ENCODE peak calls at places on chromosomes 12 and 14, in ten cellular contexts. One of them, this sample, is unnamed. For H3K4me1, the result is how much of the 10 kb centered on the place peaks cover.

GRCh38 chr12:89690925-89691324 is 17.7 kb downstream of the ATP2B1 start:
- DNase-seq in HCT116: no peak
- DNase-seq in lower lobe of right lung: no peak
- DNase-seq in ovary: no peak
- DNase-seq in cardiac muscle cell: no peak
- DNase-seq in HepG2: no peak
- DNase-seq in hepatocyte: no peak
- DNase-seq in PC-9: no peak
- DNase-seq in adipocyte: peak
- DNase-seq in kidney: no peak
- DNase-seq in this sample: no peak

GRCh38 chr12:94621662-94622359 is 28.5 kb downstream of the TMCC3 start:
- DNase-seq in lower lobe of right lung: no peak
- DNase-seq in HepG2: no peak
- DNase-seq in PC-9: peak
- DNase-seq in kidney: no peak
- DNase-seq in cardiac muscle cell: no peak
- DNase-seq in adipocyte: no peak
- DNase-seq in ovary: no peak
- DNase-seq in hepatocyte: peak
- DNase-seq in HCT116: no peak
- DNase-seq in this sample: no peak

GRCh38 chr12:22350817-22351371 is 16.4 kb upstream of the ST8SIA1 start:
- DNase-seq in HepG2: no peak
- DNase-seq in ovary: no peak
- DNase-seq in adipocyte: no peak
- DNase-seq in lower lobe of right lung: no peak
- DNase-seq in kidney: no peak
- DNase-seq in HCT116: no peak
- DNase-seq in hepatocyte: no peak
- DNase-seq in PC-9: no peak
- DNase-seq in cardiac muscle cell: no peak
- DNase-seq in this sample: no peak

GRCh38 chr12:50326636-50327284 is 43.4 kb upstream of the LIMA1 start:
- DNase-seq in HCT116: no peak
- DNase-seq in cardiac muscle cell: no peak
- DNase-seq in adipocyte: peak
- DNase-seq in kidney: no peak
- DNase-seq in HepG2: peak
- DNase-seq in lower lobe of right lung: peak
- DNase-seq in PC-9: no peak
- DNase-seq in hepatocyte: no peak
- DNase-seq in ovary: no peak
- DNase-seq in this sample: no peak

GRCh38 chr14:23548351-23549318 is 2.9 kb downstream of the ZFHX2 start:
- DNase-seq in PC-9: no peak
- DNase-seq in lower lobe of right lung: no peak
- DNase-seq in HepG2: no peak
- DNase-seq in hepatocyte: no peak
- DNase-seq in ovary: no peak
- DNase-seq in kidney: peak
- DNase-seq in cardiac muscle cell: no peak
- DNase-seq in adipocyte: no peak
- DNase-seq in HCT116: no peak
- DNase-seq in this sample: no peak

GRCh38 chr14:75440733-75441474 is 13.1 kb downstream of the JDP2 start:
- DNase-seq in HepG2: no peak
- DNase-seq in hepatocyte: no peak
- DNase-seq in ovary: peak
- DNase-seq in adipocyte: no peak
- DNase-seq in PC-9: no peak
- DNase-seq in cardiac muscle cell: no peak
- DNase-seq in lower lobe of right lung: peak
- DNase-seq in kidney: no peak
- DNase-seq in HCT116: no peak
- DNase-seq in this sample: no peak

GRCh38 chr14:75427482-75428229 is at the start of gene JDP2:
- DNase-seq in lower lobe of right lung: peak
- DNase-seq in cardiac muscle cell: peak
- DNase-seq in HCT116: peak
- DNase-seq in adipocyte: peak
- DNase-seq in ovary: peak
- DNase-seq in kidney: peak
- DNase-seq in hepatocyte: peak
- DNase-seq in PC-9: peak
- DNase-seq in HepG2: peak
- DNase-seq in this sample: no peak

GRCh38 chr12:130879212-130879686 is 7.4 kb downstream of the RAN start:
- DNase-seq in cardiac muscle cell: no peak
- DNase-seq in lower lobe of right lung: no peak
- DNase-seq in PC-9: no peak
- DNase-seq in HepG2: no peak
- DNase-seq in kidney: no peak
- DNase-seq in adipocyte: no peak
- DNase-seq in ovary: no peak
- DNase-seq in hepatocyte: no peak
- DNase-seq in HCT116: no peak
- DNase-seq in this sample: no peak

GRCh38 chr12:94831081-94831747 is 172.3 kb downstream of the NDUFA12 start:
- DNase-seq in kidney: no peak
- DNase-seq in HCT116: no peak
- DNase-seq in PC-9: no peak
- DNase-seq in cardiac muscle cell: no peak
- DNase-seq in ovary: no peak
- DNase-seq in adipocyte: no peak
- DNase-seq in lower lobe of right lung: no peak
- DNase-seq in HepG2: no peak
- DNase-seq in hepatocyte: no peak
- DNase-seq in this sample: no peak

GRCh38 chr12:111446044-111446581 is 40.4 kb downstream of the SH2B3 start:
- DNase-seq in lower lobe of right lung: no peak
- DNase-seq in PC-9: no peak
- DNase-seq in HepG2: no peak
- DNase-seq in adipocyte: no peak
- DNase-seq in hepatocyte: no peak
- DNase-seq in ovary: no peak
- DNase-seq in cardiac muscle cell: no peak
- DNase-seq in HCT116: no peak
- DNase-seq in kidney: peak
- DNase-seq in this sample: no peak

DNA sequence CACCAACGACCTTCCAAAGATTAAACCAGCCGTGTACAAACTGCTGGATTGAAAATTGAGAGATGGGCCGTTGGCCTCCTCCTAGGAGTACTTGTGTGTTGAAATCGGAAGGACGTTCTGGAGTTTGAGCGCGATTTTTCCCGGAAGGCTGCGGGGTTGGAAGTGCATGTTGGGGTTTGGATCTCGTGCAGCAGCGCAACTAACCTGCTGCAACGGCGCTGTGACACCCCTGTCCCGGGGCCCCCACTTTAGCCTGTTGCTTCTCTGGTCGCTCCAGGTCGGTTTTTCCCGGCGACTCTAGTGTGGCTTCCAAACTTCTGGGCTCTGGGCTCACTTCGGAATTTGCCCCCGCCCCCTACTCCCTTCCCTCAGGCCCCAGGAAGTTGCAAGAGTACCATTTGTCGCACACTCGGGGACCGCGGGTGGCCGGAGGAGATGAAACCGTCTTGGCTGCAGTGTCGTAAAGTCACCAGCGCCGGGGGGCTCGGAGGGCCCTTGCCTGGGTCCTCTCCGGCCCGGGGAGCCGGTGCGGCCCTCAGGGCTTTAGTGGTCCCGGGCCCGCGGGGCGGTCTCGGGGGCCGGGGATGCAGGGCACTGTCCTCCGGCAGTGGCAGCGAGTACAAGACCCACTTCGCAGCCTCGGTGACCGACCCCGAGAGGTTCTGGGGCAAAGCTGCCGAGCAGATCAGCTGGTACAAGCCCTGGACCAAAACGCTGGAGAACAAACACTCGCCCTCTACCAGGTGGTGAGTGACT is at the start of gene ACSS3:
- DNase-seq in PC-9: peak
- DNase-seq in kidney: peak
- DNase-seq in lower lobe of right lung: peak
- DNase-seq in ovary: peak
- DNase-seq in HepG2: peak
- DNase-seq in hepatocyte: peak
- DNase-seq in adipocyte: peak
- DNase-seq in HCT116: no peak
- DNase-seq in cardiac muscle cell: peak
- DNase-seq in this sample: peak
- H3K4me3 ChIP-seq in PC-9: peak
- H3K4me3 ChIP-seq in kidney: peak
- H3K4me3 ChIP-seq in lower lobe of right lung: peak
- H3K4me3 ChIP-seq in ovary: peak
- H3K4me3 ChIP-seq in HepG2: peak
- H3K4me3 ChIP-seq in hepatocyte: peak
- H3K4me3 ChIP-seq in adipocyte: peak
- H3K4me3 ChIP-seq in HCT116: no peak
- H3K4me3 ChIP-seq in cardiac muscle cell: peak
- H3K4me3 ChIP-seq in this sample: peak

GRCh38 chr12:6327159-6327558 is 14.7 kb downstream of the TNFRSF1A start:
- DNase-seq in HCT116: no peak
- DNase-seq in adipocyte: no peak
- DNase-seq in ovary: no peak
- DNase-seq in lower lobe of right lung: no peak
- DNase-seq in kidney: no peak
- DNase-seq in hepatocyte: no peak
- DNase-seq in cardiac muscle cell: no peak
- DNase-seq in HepG2: no peak
- DNase-seq in PC-9: no peak
- DNase-seq in this sample: no peak

GRCh38 chr12:6327591-6328041 is 14.3 kb downstream of the TNFRSF1A start:
- DNase-seq in ovary: peak
- DNase-seq in HepG2: no peak
- DNase-seq in cardiac muscle cell: no peak
- DNase-seq in kidney: peak
- DNase-seq in HCT116: no peak
- DNase-seq in lower lobe of right lung: no peak
- DNase-seq in hepatocyte: no peak
- DNase-seq in PC-9: no peak
- DNase-seq in adipocyte: no peak
- DNase-seq in this sample: no peak

GRCh38 chr12:6328045-6328779 is 13.7 kb downstream of the TNFRSF1A start:
- DNase-seq in cardiac muscle cell: no peak
- DNase-seq in HCT116: no peak
- DNase-seq in lower lobe of right lung: no peak
- DNase-seq in adipocyte: no peak
- DNase-seq in PC-9: no peak
- DNase-seq in hepatocyte: no peak
- DNase-seq in kidney: no peak
- DNase-seq in HepG2: no peak
- DNase-seq in ovary: peak
- DNase-seq in this sample: no peak

GRCh38 chr12:6324936-6325750 is 14.7 kb downstream of the PLEKHG6 start:
- DNase-seq in HCT116: no peak
- DNase-seq in HepG2: no peak
- DNase-seq in hepatocyte: no peak
- DNase-seq in lower lobe of right lung: no peak
- DNase-seq in kidney: no peak
- DNase-seq in adipocyte: no peak
- DNase-seq in PC-9: no peak
- DNase-seq in ovary: peak
- DNase-seq in cardiac muscle cell: no peak
- DNase-seq in this sample: no peak

GRCh38 chr12:6326316-6326959 is 15.4 kb downstream of the TNFRSF1A start:
- DNase-seq in lower lobe of right lung: no peak
- DNase-seq in kidney: no peak
- DNase-seq in HepG2: peak
- DNase-seq in HCT116: no peak
- DNase-seq in cardiac muscle cell: peak
- DNase-seq in adipocyte: no peak
- DNase-seq in PC-9: no peak
- DNase-seq in ovary: peak
- DNase-seq in hepatocyte: peak
- DNase-seq in this sample: no peak
- H3K4me1 ChIP-seq in lower lobe of right lung: half or more
- H3K4me1 ChIP-seq in kidney: under half
- H3K4me1 ChIP-seq in HepG2: under half
- H3K4me1 ChIP-seq in HCT116: under half
- H3K4me1 ChIP-seq in cardiac muscle cell: under half
- H3K4me1 ChIP-seq in adipocyte: half or more
- H3K4me1 ChIP-seq in PC-9: under half
- H3K4me1 ChIP-seq in ovary: under half
- H3K4me1 ChIP-seq in hepatocyte: under half
- H3K4me1 ChIP-seq in this sample: under half

GRCh38 chr14:102910442-102910841 is 12.0 kb upstream of the AMN start:
- DNase-seq in adipocyte: no peak
- DNase-seq in kidney: peak
- DNase-seq in ovary: no peak
- DNase-seq in HCT116: no peak
- DNase-seq in cardiac muscle cell: no peak
- DNase-seq in PC-9: no peak
- DNase-seq in lower lobe of right lung: no peak
- DNase-seq in hepatocyte: no peak
- DNase-seq in HepG2: no peak
- DNase-seq in this sample: no peak

GRCh38 chr14:102911541-102911951 is 10.9 kb upstream of the AMN start:
- DNase-seq in kidney: no peak
- DNase-seq in HepG2: no peak
- DNase-seq in HCT116: no peak
- DNase-seq in ovary: no peak
- DNase-seq in hepatocyte: no peak
- DNase-seq in lower lobe of right lung: no peak
- DNase-seq in cardiac muscle cell: no peak
- DNase-seq in adipocyte: no peak
- DNase-seq in PC-9: no peak
- DNase-seq in this sample: no peak

GRCh38 chr14:102908766-102909455 is 13.6 kb upstream of the AMN start:
- DNase-seq in HepG2: no peak
- DNase-seq in ovary: no peak
- DNase-seq in lower lobe of right lung: peak
- DNase-seq in PC-9: no peak
- DNase-seq in HCT116: no peak
- DNase-seq in kidney: no peak
- DNase-seq in hepatocyte: no peak
- DNase-seq in adipocyte: no peak
- DNase-seq in cardiac muscle cell: no peak
- DNase-seq in this sample: no peak

GRCh38 chr14:102909462-102909861 is 13.0 kb upstream of the AMN start:
- DNase-seq in HCT116: no peak
- DNase-seq in kidney: peak
- DNase-seq in lower lobe of right lung: no peak
- DNase-seq in hepatocyte: no peak
- DNase-seq in cardiac muscle cell: no peak
- DNase-seq in HepG2: no peak
- DNase-seq in adipocyte: no peak
- DNase-seq in ovary: no peak
- DNase-seq in PC-9: no peak
- DNase-seq in this sample: no peak

GRCh38 chr14:102909911-102910310 is 12.6 kb upstream of the AMN start:
- DNase-seq in adipocyte: no peak
- DNase-seq in kidney: no peak
- DNase-seq in PC-9: no peak
- DNase-seq in hepatocyte: no peak
- DNase-seq in cardiac muscle cell: no peak
- DNase-seq in lower lobe of right lung: no peak
- DNase-seq in HCT116: no peak
- DNase-seq in HepG2: no peak
- DNase-seq in ovary: no peak
- DNase-seq in this sample: no peak
- H3K4me3 ChIP-seq in adipocyte: no peak
- H3K4me3 ChIP-seq in kidney: no peak
- H3K4me3 ChIP-seq in PC-9: no peak
- H3K4me3 ChIP-seq in hepatocyte: no peak
- H3K4me3 ChIP-seq in cardiac muscle cell: no peak
- H3K4me3 ChIP-seq in lower lobe of right lung: no peak
- H3K4me3 ChIP-seq in HCT116: no peak
- H3K4me3 ChIP-seq in HepG2: no peak
- H3K4me3 ChIP-seq in ovary: no peak
- H3K4me3 ChIP-seq in this sample: no peak

GRCh38 chr14:101075025-101075800 is 171.7 kb upstream of the RTL1 start:
- DNase-seq in hepatocyte: no peak
- DNase-seq in cardiac muscle cell: no peak
- DNase-seq in PC-9: no peak
- DNase-seq in HCT116: no peak
- DNase-seq in adipocyte: no peak
- DNase-seq in kidney: no peak
- DNase-seq in lower lobe of right lung: no peak
- DNase-seq in ovary: no peak
- DNase-seq in HepG2: no peak
- DNase-seq in this sample: no peak
- H3K4me1 ChIP-seq in hepatocyte: under half
- H3K4me1 ChIP-seq in cardiac muscle cell: under half
- H3K4me1 ChIP-seq in PC-9: under half
- H3K4me1 ChIP-seq in HCT116: under half
- H3K4me1 ChIP-seq in adipocyte: under half
- H3K4me1 ChIP-seq in kidney: under half
- H3K4me1 ChIP-seq in lower lobe of right lung: under half
- H3K4me1 ChIP-seq in ovary: under half
- H3K4me1 ChIP-seq in HepG2: under half
- H3K4me1 ChIP-seq in this sample: under half

This sample was measured in iPS DF 6.9.